ENCODE peak calls at places on chromosomes 5 and 9, in four cellular contexts. C is adrenal gland, T is cardiac muscle cell, S is stomach. H is an unnamed sample.
A peak's percentile ranks its signal among the peaks of the same experiment; 100 is the strongest.

GRCh38 chr5:59423021-59423420 is 470.5 kb downstream of the PDE4D start:
- DNase-seq in C (no peak), T (no peak), S (no peak), H (no peak)

GRCh38 chr5:37836173-37837100 is 3.4 kb downstream of the GDNF start:
- DNase-seq in C (no peak), T (peak; percentile 48), S (no peak), H (no peak)

GRCh38 chr5:121285861-121286527 is 565.7 kb upstream of the FTMT start:
- DNase-seq in C (no peak), T (no peak), S (no peak), H (no peak)

GRCh38 chr5:6535594-6535993 is 86.9 kb downstream of the UBE2QL1 start:
- DNase-seq in C (no peak), T (no peak), S (no peak), H (no peak)

GRCh38 chr5:83281658-83282057 is 189.9 kb upstream of the VCAN start:
- DNase-seq in C (no peak), T (no peak), S (no peak), H (no peak)

GRCh38 chr9:92686954-92687353 is 17.0 kb upstream of the IPPK start:
- DNase-seq in C (no peak), T (no peak), S (no peak), H (no peak)

GRCh38 chr5:2265341-2265740 is 382.6 kb upstream of the IRX4 start:
- DNase-seq in C (no peak), T (no peak), S (no peak), H (no peak)

GRCh38 chr5:124631874-124632550 is 114.4 kb downstream of the ZNF608 start:
- DNase-seq in C (no peak), T (peak; percentile 70), S (no peak), H (no peak)

GRCh38 chr5:85453026-85453349 is 1068.3 kb upstream of the EDIL3 start:
- DNase-seq in C (no peak), T (no peak), S (no peak), H (no peak)

GRCh38 chr5:176659440-176659839 is 12.2 kb downstream of the TSPAN17 start:
- DNase-seq in C (no peak), T (no peak), S (no peak), H (no peak)

GRCh38 chr5:127957183-127957582 is 126.4 kb upstream of the SLC12A2 start:
- DNase-seq in C (peak; percentile 83), T (no peak), S (no peak), H (no peak)

GRCh38 chr5:54243483-54244080 is 66.8 kb downstream of the ARL15 start:
- DNase-seq in C (peak; percentile 72), T (peak; percentile 58), S (no peak), H (peak; percentile 36)

GRCh38 chr5:39192449-39193160 is 26.8 kb downstream of the FYB1 start:
- DNase-seq in C (no peak), T (no peak), S (no peak), H (no peak)

GRCh38 chr9:131660466-131661405 is 79.1 kb downstream of the RAPGEF1 start:
- DNase-seq in C (no peak), T (peak; percentile 53), S (no peak), H (no peak)

GRCh38 chr5:95712347-95712958 is 18.7 kb upstream of the RHOBTB3 start:
- DNase-seq in C (no peak), T (peak; percentile 45), S (no peak), H (no peak)

GRCh38 chr9:65410926-65411325 is 125.9 kb upstream of the FOXD4L5 start:
- DNase-seq in C (no peak), T (no peak), S (no peak), H (no peak)

GRCh38 chr9:121709798-121710197 is 58.4 kb downstream of the DAB2IP start:
- DNase-seq in C (no peak), T (no peak), S (no peak), H (no peak)

GRCh38 chr5:83524991-83525390 is 53.4 kb downstream of the VCAN start:
- DNase-seq in C (no peak), T (no peak), S (no peak), H (no peak)

GRCh38 chr9:111661802-111662491 is 542 bp downstream of the GNG10 start:
- DNase-seq in C (peak; percentile 71), T (peak; percentile 56), S (peak; percentile 30), H (peak; percentile 22)

DNA sequence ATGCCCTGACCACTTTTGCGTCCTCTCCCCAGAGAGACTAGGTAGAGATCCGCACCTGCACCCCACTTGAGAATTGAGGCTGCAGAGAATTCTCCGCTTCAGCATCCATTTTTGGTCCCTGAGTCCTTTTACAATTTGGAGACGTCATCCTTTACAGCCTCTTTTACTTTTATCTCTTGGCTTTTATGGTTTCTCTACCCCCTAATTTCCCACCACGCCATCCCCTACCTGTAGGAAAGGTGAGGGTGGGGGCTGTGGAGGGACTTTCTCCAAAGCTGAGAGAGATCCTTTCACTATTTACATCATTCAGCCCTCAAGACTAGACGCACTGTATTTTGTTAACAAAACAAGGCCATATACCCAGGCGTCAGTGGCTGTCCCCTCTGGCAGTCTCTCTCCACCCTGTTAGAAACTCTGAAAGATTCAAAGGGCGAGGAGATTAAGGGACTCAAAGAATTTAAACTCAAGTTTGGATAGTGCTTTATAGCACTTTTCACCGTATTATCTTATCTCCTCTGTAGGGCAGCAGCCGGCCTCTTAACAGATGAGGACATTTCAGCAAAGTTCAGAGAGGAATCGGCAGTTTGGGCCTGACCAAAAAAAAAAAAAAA is 1.7 kb downstream of the MSX2 start:
- DNase-seq in C (no peak), T (no peak), S (no peak), H (no peak)
- H3K4me1 ChIP-seq in C (no peaks in the 10 kb centered on the region), T (peaks cover 56% of the 10 kb centered on the region), S (peaks cover 10% of the 10 kb centered on the region), H (peaks cover 28% of the 10 kb centered on the region)

GRCh38 chr5:93572773-93573626 is 8.0 kb downstream of the NR2F1-AS1 start:
- DNase-seq in C (no peak), T (no peak), S (no peak), H (no peak)
- H3K27me3 ChIP-seq in C (no peaks in the 10 kb centered on the region), T (peaks cover 100% of the 10 kb centered on the region), S (no peaks in the 10 kb centered on the region), H (peaks cover 18% of the 10 kb centered on the region)

GRCh38 chr5:148665431-148665830 is 11.1 kb upstream of the HTR4 start:
- DNase-seq in C (no peak), T (no peak), S (no peak), H (no peak)

GRCh38 chr5:148663509-148663908 is 9.2 kb upstream of the HTR4 start:
- DNase-seq in C (no peak), T (no peak), S (no peak), H (no peak)

DNA sequence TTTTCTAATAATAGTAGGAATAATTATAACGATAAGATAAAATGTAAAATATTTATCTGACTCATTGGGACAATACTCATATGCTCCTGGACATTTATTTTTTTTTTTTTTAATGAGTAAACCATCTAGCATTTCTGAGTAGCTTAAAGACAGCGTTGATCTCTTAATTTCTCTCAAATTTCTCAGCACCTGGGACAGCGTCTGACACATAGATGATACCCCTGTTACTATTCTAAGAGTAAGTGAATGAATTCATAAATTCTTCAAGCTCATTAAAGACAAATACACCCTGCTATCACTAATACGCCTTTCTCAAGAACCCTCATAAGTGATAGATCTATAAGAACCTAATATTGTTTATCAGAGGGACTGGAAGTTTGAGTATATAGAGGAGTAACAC is 12.0 kb upstream of the HTR4 start:
- DNase-seq in C (no peak), T (peak; percentile 48), S (no peak), H (no peak)
- H3K27ac ChIP-seq in C (no peak overlapping the region), T (no peak overlapping the region), S (no peak overlapping the region), H (no peak overlapping the region)

GRCh38 chr9:83980395-83981125 is at the start of gene RMI1:
- DNase-seq in C (peak; percentile 100), T (peak; percentile 99), S (peak; percentile 99), H (peak; percentile 99)
- H3K4me1 ChIP-seq in C (peaks cover 18% of the 10 kb centered on the region), T (peaks cover 15% of the 10 kb centered on the region), S (peaks cover 15% of the 10 kb centered on the region), H (peaks cover 37% of the 10 kb centered on the region)

GRCh38 chr9:86943871-86944240 is 3.5 kb downstream of the GAS1 start:
- DNase-seq in C (no peak), T (no peak), S (no peak), H (no peak)
- H3K27me3 ChIP-seq in C (no peaks in the 10 kb centered on the region), T (peaks cover 7% of the 10 kb centered on the region), S (no peaks in the 10 kb centered on the region), H (no peaks in the 10 kb centered on the region)

GRCh38 chr5:126805108-126805507 is 28.2 kb downstream of the LMNB1 start:
- DNase-seq in C (no peak), T (no peak), S (no peak), H (no peak)
- H3K27ac ChIP-seq in C (no peak overlapping the region), T (no peak overlapping the region), S (no peak overlapping the region), H (no peak overlapping the region)

GRCh38 chr5:76482961-76483360 is 79.9 kb downstream of the IQGAP2 start:
- DNase-seq in C (no peak), T (no peak), S (no peak), H (no peak)

GRCh38 chr5:76483433-76483832 is 80.3 kb downstream of the IQGAP2 start:
- DNase-seq in C (no peak), T (peak; percentile 9), S (no peak), H (no peak)

GRCh38 chr5:76477061-76477460 is 74.0 kb downstream of the IQGAP2 start:
- DNase-seq in C (no peak), T (no peak), S (no peak), H (no peak)

GRCh38 chr5:76477576-76477975 is 74.5 kb downstream of the IQGAP2 start:
- DNase-seq in C (no peak), T (no peak), S (no peak), H (no peak)

DNA sequence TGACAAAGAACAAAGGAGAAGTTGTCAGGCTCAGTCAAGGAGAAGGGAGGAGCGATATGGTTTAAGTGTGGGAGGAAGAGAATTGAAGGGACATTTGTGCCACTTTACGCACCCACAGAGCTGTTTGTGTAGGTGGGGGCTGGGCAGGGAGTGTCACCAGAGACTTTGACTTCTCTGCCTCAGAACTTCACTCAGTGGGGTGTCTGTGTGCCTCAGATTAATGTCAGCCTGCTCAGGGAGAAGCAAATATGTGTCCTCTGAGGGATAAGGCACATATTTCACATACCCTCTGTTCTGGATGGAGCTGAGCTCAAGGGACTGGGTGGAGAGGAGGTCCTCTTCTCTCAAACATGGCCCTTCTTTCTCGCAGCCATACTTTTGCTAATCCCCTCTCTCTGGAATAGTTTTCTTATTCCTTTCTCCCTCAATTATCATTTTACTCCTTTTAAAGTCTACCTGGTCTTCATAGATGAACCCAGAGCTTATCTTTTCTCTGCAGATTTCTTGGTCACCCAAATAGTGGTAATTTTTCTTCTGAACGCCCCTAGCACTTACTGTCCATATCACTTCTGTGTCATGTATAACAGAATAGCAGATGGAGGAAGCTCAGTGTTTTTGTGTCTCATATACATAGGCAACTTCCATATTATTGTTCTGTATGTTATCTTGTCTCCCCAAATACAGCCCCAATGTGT is 77.0 kb downstream of the IQGAP2 start:
- DNase-seq in C (no peak), T (no peak), S (peak; percentile 44), H (no peak)
- H3K4me1 ChIP-seq in C (no peaks in the 10 kb centered on the region), T (no peaks in the 10 kb centered on the region), S (peaks cover 19% of the 10 kb centered on the region), H (peaks cover 41% of the 10 kb centered on the region)

GRCh38 chr5:173235499-173236394 is 741 bp upstream of the NKX2-5 start:
- DNase-seq in C (peak; percentile 18), T (peak; percentile 60), S (no peak), H (no peak)
- H3K27me3 ChIP-seq in C (peaks cover 94% of the 10 kb centered on the region), T (peaks cover 4% of the 10 kb centered on the region), S (peaks cover 52% of the 10 kb centered on the region), H (peaks cover 70% of the 10 kb centered on the region)

H was measured in body of pancreas.